ENCODE peak calls at places on chromosomes 2 and 18, in five cellular contexts. One of them, this sample, is unnamed.

GRCh38 chr2:38376683-38377500 is at the start of gene ATL2:
- DNase-seq in H1: peak; percentile 91
- DNase-seq in body of pancreas: peak; percentile 96
- DNase-seq in stomach: peak; percentile 97
- DNase-seq in NB4: peak; percentile 98
- DNase-seq in this sample: peak; percentile 99

GRCh38 chr2:109531221-109531620 is 82.5 kb downstream of the SEPTIN10 start:
- DNase-seq in H1: no peak
- DNase-seq in body of pancreas: no peak
- DNase-seq in stomach: no peak
- DNase-seq in NB4: no peak
- DNase-seq in this sample: no peak

GRCh38 chr2:234492687-234493086 is 4.2 kb downstream of the ARL4C start:
- DNase-seq in H1: no peak
- DNase-seq in body of pancreas: no peak
- DNase-seq in stomach: no peak
- DNase-seq in NB4: no peak
- DNase-seq in this sample: peak; percentile 63

GRCh38 chr18:46946656-46947282 is 29.4 kb downstream of the KATNAL2 start:
- DNase-seq in H1: peak; percentile 59
- DNase-seq in body of pancreas: peak; percentile 78
- DNase-seq in stomach: peak; percentile 84
- DNase-seq in NB4: no peak
- DNase-seq in this sample: peak; percentile 61

GRCh38 chr18:65365245-65365955 is 385.4 kb upstream of the CDH7 start:
- DNase-seq in H1: no peak
- DNase-seq in body of pancreas: no peak
- DNase-seq in stomach: no peak
- DNase-seq in NB4: no peak
- DNase-seq in this sample: no peak

GRCh38 chr2:160221391-160222276 is 21.6 kb upstream of the ITGB6 start:
- DNase-seq in H1: no peak
- DNase-seq in body of pancreas: peak; percentile 57
- DNase-seq in stomach: peak; percentile 86
- DNase-seq in NB4: no peak
- DNase-seq in this sample: peak; percentile 87

GRCh38 chr2:107621186-107621835 is 205.4 kb upstream of the RGPD4 start:
- DNase-seq in H1: no peak
- DNase-seq in body of pancreas: no peak
- DNase-seq in stomach: no peak
- DNase-seq in NB4: no peak
- DNase-seq in this sample: no peak

GRCh38 chr2:31997653-31998052 is 13.2 kb downstream of the MEMO1 start:
- DNase-seq in H1: no peak
- DNase-seq in body of pancreas: no peak
- DNase-seq in stomach: no peak
- DNase-seq in NB4: peak; percentile 17
- DNase-seq in this sample: no peak

GRCh38 chr2:71064754-71065621 is 3.5 kb upstream of the NAGK start:
- DNase-seq in H1: no peak
- DNase-seq in body of pancreas: no peak
- DNase-seq in stomach: no peak
- DNase-seq in NB4: peak; percentile 93
- DNase-seq in this sample: no peak

GRCh38 chr18:59207506-59207905 is 12.5 kb upstream of the GRP start:
- DNase-seq in H1: no peak
- DNase-seq in body of pancreas: no peak
- DNase-seq in stomach: no peak
- DNase-seq in NB4: no peak
- DNase-seq in this sample: no peak

GRCh38 chr2:128625421-128625820 is 306.8 kb upstream of the HS6ST1 start:
- DNase-seq in H1: no peak
- DNase-seq in body of pancreas: no peak
- DNase-seq in stomach: no peak
- DNase-seq in NB4: no peak
- DNase-seq in this sample: no peak

GRCh38 chr2:88694015-88694414 is 2.5 kb downstream of the RPIA start:
- DNase-seq in H1: no peak
- DNase-seq in body of pancreas: peak; percentile 84
- DNase-seq in stomach: peak; percentile 72
- DNase-seq in NB4: peak; percentile 12
- DNase-seq in this sample: no peak

GRCh38 chr2:62578837-62579640 is 73.0 kb upstream of the TMEM17 start:
- DNase-seq in H1: no peak
- DNase-seq in body of pancreas: peak; percentile 57
- DNase-seq in stomach: no peak
- DNase-seq in NB4: no peak
- DNase-seq in this sample: no peak

GRCh38 chr2:107322406-107322805 is 436.4 kb upstream of the ST6GAL2 start:
- DNase-seq in H1: no peak
- DNase-seq in body of pancreas: no peak
- DNase-seq in stomach: no peak
- DNase-seq in NB4: no peak
- DNase-seq in this sample: no peak

GRCh38 chr2:199903111-199903510 is 8.0 kb upstream of the C2orf69 start:
- DNase-seq in H1: no peak
- DNase-seq in body of pancreas: no peak
- DNase-seq in stomach: no peak
- DNase-seq in NB4: no peak
- DNase-seq in this sample: no peak

GRCh38 chr2:25215948-25216679 is 47.7 kb upstream of the POMC start:
- DNase-seq in H1: peak; percentile 59
- DNase-seq in body of pancreas: peak; percentile 60
- DNase-seq in stomach: peak; percentile 74
- DNase-seq in NB4: peak; percentile 65
- DNase-seq in this sample: peak; percentile 93

GRCh38 chr2:46689993-46690392 is 210.6 kb downstream of the TMEM247 start:
- DNase-seq in H1: no peak
- DNase-seq in body of pancreas: no peak
- DNase-seq in stomach: no peak
- DNase-seq in NB4: no peak
- DNase-seq in this sample: no peak

GRCh38 chr2:229634574-229635185 is 79.7 kb downstream of the DNER start:
- DNase-seq in H1: no peak
- DNase-seq in body of pancreas: no peak
- DNase-seq in stomach: no peak
- DNase-seq in NB4: no peak
- DNase-seq in this sample: no peak

GRCh38 chr2:236579746-236580315 is 10.2 kb downstream of the ACKR3 start:
- DNase-seq in H1: no peak
- DNase-seq in body of pancreas: peak; percentile 58
- DNase-seq in stomach: no peak
- DNase-seq in NB4: no peak
- DNase-seq in this sample: peak; percentile 75

GRCh38 chr2:33136570-33136969 is 189.8 kb downstream of the LTBP1 start:
- DNase-seq in H1: no peak
- DNase-seq in body of pancreas: no peak
- DNase-seq in stomach: no peak
- DNase-seq in NB4: no peak
- DNase-seq in this sample: no peak

GRCh38 chr2:237590272-237591020 is at the start of gene RAB17:
- DNase-seq in H1: no peak
- DNase-seq in body of pancreas: peak; percentile 92
- DNase-seq in stomach: peak; percentile 90
- DNase-seq in NB4: no peak
- DNase-seq in this sample: no peak

GRCh38 chr2:152336854-152337510 is 2.0 kb downstream of the FMNL2 start:
- DNase-seq in H1: no peak
- DNase-seq in body of pancreas: peak; percentile 40
- DNase-seq in stomach: peak; percentile 30
- DNase-seq in NB4: peak; percentile 28
- DNase-seq in this sample: no peak

GRCh38 chr2:138536302-138536701 is 34.7 kb downstream of the SPOPL start:
- DNase-seq in H1: no peak
- DNase-seq in body of pancreas: no peak
- DNase-seq in stomach: no peak
- DNase-seq in NB4: no peak
- DNase-seq in this sample: no peak

GRCh38 chr2:144032566-144032965 is 487.4 kb downstream of the ZEB2 start:
- DNase-seq in H1: no peak
- DNase-seq in body of pancreas: no peak
- DNase-seq in stomach: no peak
- DNase-seq in NB4: peak; percentile 17
- DNase-seq in this sample: no peak

GRCh38 chr18:8988262-8988871 is 114.1 kb upstream of the NDUFV2 start:
- DNase-seq in H1: peak; percentile 51
- DNase-seq in body of pancreas: peak; percentile 71
- DNase-seq in stomach: peak; percentile 59
- DNase-seq in NB4: peak; percentile 71
- DNase-seq in this sample: peak; percentile 35

GRCh38 chr18:55250729-55251128 is 291.5 kb upstream of the CCDC68 start:
- DNase-seq in H1: no peak
- DNase-seq in body of pancreas: no peak
- DNase-seq in stomach: no peak
- DNase-seq in NB4: no peak
- DNase-seq in this sample: no peak

GRCh38 chr2:222707689-222708273 is 36.3 kb downstream of the MOGAT1 start:
- DNase-seq in H1: no peak
- DNase-seq in body of pancreas: no peak
- DNase-seq in stomach: no peak
- DNase-seq in NB4: peak; percentile 25
- DNase-seq in this sample: no peak

GRCh38 chr2:161416294-161416632 is at the start of gene TBR1:
- DNase-seq in H1: no peak
- DNase-seq in body of pancreas: no peak
- DNase-seq in stomach: no peak
- DNase-seq in NB4: peak; percentile 25
- DNase-seq in this sample: no peak
- H3K4me3 ChIP-seq in H1: peak within 1 kb of the TSS; percentile 60
- H3K4me3 ChIP-seq in body of pancreas: no peak within 1 kb of the TSS
- H3K4me3 ChIP-seq in stomach: peak within 1 kb of the TSS; percentile 50
- H3K4me3 ChIP-seq in NB4: no peak within 1 kb of the TSS
- H3K4me3 ChIP-seq in this sample: no peak within 1 kb of the TSS

GRCh38 chr2:101808006-101808562 is 110.6 kb downstream of the MAP4K4 start:
- DNase-seq in H1: no peak
- DNase-seq in body of pancreas: no peak
- DNase-seq in stomach: no peak
- DNase-seq in NB4: no peak
- DNase-seq in this sample: no peak
- TF ChIP-seq POLR2A in H1: no peak
- TF ChIP-seq POLR2A in body of pancreas: no peak
- TF ChIP-seq POLR2A in stomach: no peak
- TF ChIP-seq POLR2A in NB4: no peak
- TF ChIP-seq POLR2A in this sample: no peak

GRCh38 chr2:12709207-12709522 is 7.6 kb upstream of the TRIB2 start:
- DNase-seq in H1: no peak
- DNase-seq in body of pancreas: no peak
- DNase-seq in stomach: no peak
- DNase-seq in NB4: no peak
- DNase-seq in this sample: no peak

GRCh38 chr2:12711339-12711738 is 5.4 kb upstream of the TRIB2 start:
- DNase-seq in H1: no peak
- DNase-seq in body of pancreas: no peak
- DNase-seq in stomach: no peak
- DNase-seq in NB4: no peak
- DNase-seq in this sample: no peak

GRCh38 chr2:12712871-12713270 is 3.9 kb upstream of the TRIB2 start:
- DNase-seq in H1: no peak
- DNase-seq in body of pancreas: no peak
- DNase-seq in stomach: no peak
- DNase-seq in NB4: no peak
- DNase-seq in this sample: no peak

GRCh38 chr2:12708508-12709206 is 8.1 kb upstream of the TRIB2 start:
- DNase-seq in H1: no peak
- DNase-seq in body of pancreas: no peak
- DNase-seq in stomach: no peak
- DNase-seq in NB4: no peak
- DNase-seq in this sample: no peak

DNA sequence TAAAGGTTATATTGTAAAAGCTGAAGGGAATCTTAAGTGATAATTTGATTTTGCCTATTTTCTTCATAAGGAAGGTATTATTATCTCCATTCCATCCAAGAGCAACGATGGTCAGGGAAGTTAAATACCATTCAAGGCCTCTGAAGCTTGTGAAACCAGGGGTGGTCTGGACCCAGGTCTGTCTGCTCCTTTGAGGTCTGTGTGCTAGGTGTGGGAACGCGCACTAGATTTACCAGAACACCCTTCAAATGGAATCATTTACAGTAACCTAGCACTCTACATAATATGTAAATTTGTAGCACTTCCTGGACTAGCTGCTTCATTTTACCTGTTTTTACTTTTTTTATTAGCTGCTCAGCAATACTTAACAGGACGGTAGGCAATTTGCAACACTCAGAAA is 6.4 kb upstream of the TRIB2 start:
- DNase-seq in H1: no peak
- DNase-seq in body of pancreas: no peak
- DNase-seq in stomach: no peak
- DNase-seq in NB4: no peak
- DNase-seq in this sample: no peak
- H3K4me3 ChIP-seq in H1: no peak overlapping the region
- H3K4me3 ChIP-seq in body of pancreas: no peak overlapping the region
- H3K4me3 ChIP-seq in stomach: no peak overlapping the region
- H3K4me3 ChIP-seq in NB4: no peak overlapping the region
- H3K4me3 ChIP-seq in this sample: no peak overlapping the region

GRCh38 chr2:226799976-226800940 is 638 bp upstream of the IRS1 start:
- DNase-seq in H1: no peak
- DNase-seq in body of pancreas: peak; percentile 25
- DNase-seq in stomach: peak; percentile 32
- DNase-seq in NB4: peak; percentile 10
- DNase-seq in this sample: peak; percentile 30

GRCh38 chr2:226797989-226798421 is 1.6 kb downstream of the IRS1 start:
- DNase-seq in H1: no peak
- DNase-seq in body of pancreas: no peak
- DNase-seq in stomach: peak; percentile 27
- DNase-seq in NB4: no peak
- DNase-seq in this sample: no peak

GRCh38 chr2:226800941-226801784 is 1.5 kb upstream of the IRS1 start:
- DNase-seq in H1: no peak
- DNase-seq in body of pancreas: peak; percentile 89
- DNase-seq in stomach: peak; percentile 88
- DNase-seq in NB4: peak; percentile 12
- DNase-seq in this sample: peak; percentile 46

GRCh38 chr2:226798422-226799210 is 1.0 kb downstream of the IRS1 start:
- DNase-seq in H1: no peak
- DNase-seq in body of pancreas: peak; percentile 57
- DNase-seq in stomach: peak; percentile 46
- DNase-seq in NB4: peak; percentile 62
- DNase-seq in this sample: peak; percentile 39

DNA sequence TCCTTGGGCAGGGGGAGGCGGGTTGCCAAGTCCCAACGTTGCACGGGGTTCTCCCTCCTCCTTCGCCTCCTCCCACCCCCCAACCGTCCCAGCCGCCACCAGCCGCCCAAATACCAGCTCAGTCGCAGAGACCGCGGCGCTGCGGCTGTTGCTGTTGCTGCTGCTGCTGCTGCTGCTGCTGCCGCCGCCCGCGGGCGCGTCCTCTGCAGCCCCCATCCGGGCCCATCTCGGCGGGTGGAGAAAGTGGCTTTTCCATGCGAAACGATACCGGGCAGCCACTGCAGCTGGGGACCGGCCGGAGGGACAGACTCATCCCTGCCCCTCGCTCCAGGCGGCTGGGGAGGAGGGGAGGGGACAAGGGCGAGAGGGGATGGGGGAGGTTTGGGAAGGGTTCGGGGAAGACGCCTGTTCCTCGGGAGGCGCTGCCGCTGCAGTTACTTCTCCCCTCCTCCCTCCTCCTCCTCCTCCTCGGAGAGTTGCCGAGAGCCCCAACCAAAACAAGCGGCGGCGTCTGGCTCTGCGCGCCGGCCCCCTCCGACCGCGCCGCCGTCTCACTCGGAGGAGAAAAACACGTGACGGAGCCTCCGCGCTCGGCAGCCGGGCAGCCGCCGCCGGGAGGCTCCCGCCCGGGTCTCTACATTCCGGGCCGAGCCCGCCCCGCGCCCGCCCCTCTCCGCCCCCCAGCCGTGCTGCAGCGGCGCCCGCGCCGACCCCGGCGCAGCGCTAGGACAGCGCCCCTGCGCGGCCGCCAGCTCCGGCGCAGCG is at the start of gene IRS1:
- DNase-seq in H1: no peak
- DNase-seq in body of pancreas: peak; percentile 73
- DNase-seq in stomach: peak; percentile 75
- DNase-seq in NB4: peak; percentile 90
- DNase-seq in this sample: peak; percentile 93
- TF ChIP-seq POLR2A in H1: no peak
- TF ChIP-seq POLR2A in body of pancreas: peak; percentile 38
- TF ChIP-seq POLR2A in stomach: no peak
- TF ChIP-seq POLR2A in NB4: peak; percentile 21
- TF ChIP-seq POLR2A in this sample: no peak